ENCODE peak calls at places on chromosomes 13 and 19, in five cellular contexts. One of them, this sample, is unnamed.
A peak's percentile ranks its signal among the peaks of the same experiment; 100 is the strongest.

GRCh38 chr19:38792250-38793111 is 3.5 kb downstream of the LGALS7B start:
- DNase-seq in psoas muscle: peak; percentile 78
- DNase-seq in gastrocnemius medialis: no peak
- DNase-seq in astrocyte of the cerebellum: no peak
- DNase-seq in fibroblast of mammary gland: peak; percentile 18
- DNase-seq in this sample: peak; percentile 65

GRCh38 chr19:38849746-38850230 is at the start of gene HNRNPL:
- DNase-seq in fibroblast of mammary gland: no peak
- DNase-seq in psoas muscle: no peak
- DNase-seq in gastrocnemius medialis: no peak
- DNase-seq in astrocyte of the cerebellum: no peak
- DNase-seq in this sample: peak; percentile 94

GRCh38 chr19:16379521-16380313 is 55.1 kb downstream of the KLF2 start:
- DNase-seq in astrocyte of the cerebellum: no peak
- DNase-seq in psoas muscle: peak; percentile 46
- DNase-seq in fibroblast of mammary gland: no peak
- DNase-seq in gastrocnemius medialis: no peak
- DNase-seq in this sample: no peak

GRCh38 chr13:91520952-91521351 is 122.5 kb downstream of the GPC5 start:
- DNase-seq in psoas muscle: no peak
- DNase-seq in fibroblast of mammary gland: no peak
- DNase-seq in astrocyte of the cerebellum: peak; percentile 22
- DNase-seq in gastrocnemius medialis: no peak
- DNase-seq in this sample: no peak

GRCh38 chr13:112532837-112533745 is 54.9 kb downstream of the TUBGCP3 start:
- DNase-seq in astrocyte of the cerebellum: no peak
- DNase-seq in gastrocnemius medialis: no peak
- DNase-seq in fibroblast of mammary gland: no peak
- DNase-seq in psoas muscle: no peak
- DNase-seq in this sample: no peak

GRCh38 chr13:42396501-42396900 is 124.5 kb downstream of the AKAP11 start:
- DNase-seq in gastrocnemius medialis: no peak
- DNase-seq in astrocyte of the cerebellum: no peak
- DNase-seq in psoas muscle: no peak
- DNase-seq in fibroblast of mammary gland: no peak
- DNase-seq in this sample: no peak

GRCh38 chr13:43113603-43114002 is 90.2 kb downstream of the DNAJC15 start:
- DNase-seq in astrocyte of the cerebellum: no peak
- DNase-seq in psoas muscle: no peak
- DNase-seq in gastrocnemius medialis: no peak
- DNase-seq in fibroblast of mammary gland: no peak
- DNase-seq in this sample: no peak

GRCh38 chr19:13847033-13847899 is 29.7 kb upstream of the NANOS3 start:
- DNase-seq in gastrocnemius medialis: peak; percentile 93
- DNase-seq in astrocyte of the cerebellum: peak; percentile 80
- DNase-seq in psoas muscle: peak; percentile 98
- DNase-seq in fibroblast of mammary gland: peak; percentile 87
- DNase-seq in this sample: peak; percentile 79

GRCh38 chr19:52949422-52949821 is 13.3 kb downstream of the ZNF816 start:
- DNase-seq in psoas muscle: no peak
- DNase-seq in fibroblast of mammary gland: no peak
- DNase-seq in astrocyte of the cerebellum: no peak
- DNase-seq in gastrocnemius medialis: no peak
- DNase-seq in this sample: no peak

GRCh38 chr13:28716511-28716910 is 2.3 kb downstream of the SLC46A3 start:
- DNase-seq in psoas muscle: no peak
- DNase-seq in astrocyte of the cerebellum: no peak
- DNase-seq in fibroblast of mammary gland: peak; percentile 92
- DNase-seq in gastrocnemius medialis: peak; percentile 36
- DNase-seq in this sample: no peak

GRCh38 chr13:41707192-41707858 is 250.0 kb downstream of the RGCC start:
- DNase-seq in gastrocnemius medialis: no peak
- DNase-seq in astrocyte of the cerebellum: no peak
- DNase-seq in fibroblast of mammary gland: peak; percentile 43
- DNase-seq in psoas muscle: no peak
- DNase-seq in this sample: no peak

GRCh38 chr19:55483681-55484361 is 1.2 kb upstream of the NAT14 start:
- DNase-seq in astrocyte of the cerebellum: no peak
- DNase-seq in gastrocnemius medialis: no peak
- DNase-seq in fibroblast of mammary gland: no peak
- DNase-seq in psoas muscle: no peak
- DNase-seq in this sample: no peak

GRCh38 chr13:35469781-35470380 is 6.6 kb downstream of the MAB21L1 start:
- DNase-seq in astrocyte of the cerebellum: no peak
- DNase-seq in gastrocnemius medialis: no peak
- DNase-seq in psoas muscle: no peak
- DNase-seq in fibroblast of mammary gland: no peak
- DNase-seq in this sample: no peak

GRCh38 chr19:16446108-16447014 is 25.4 kb downstream of the EPS15L1 start:
- DNase-seq in astrocyte of the cerebellum: no peak
- DNase-seq in fibroblast of mammary gland: no peak
- DNase-seq in psoas muscle: no peak
- DNase-seq in gastrocnemius medialis: no peak
- DNase-seq in this sample: peak; percentile 65

GRCh38 chr19:33039108-33039599 is 25.5 kb downstream of the RHPN2 start:
- DNase-seq in psoas muscle: no peak
- DNase-seq in gastrocnemius medialis: no peak
- DNase-seq in fibroblast of mammary gland: no peak
- DNase-seq in astrocyte of the cerebellum: no peak
- DNase-seq in this sample: no peak

GRCh38 chr19:15629003-15629880 is 11.5 kb upstream of the CYP4F3 start:
- DNase-seq in gastrocnemius medialis: peak; percentile 17
- DNase-seq in psoas muscle: peak; percentile 85
- DNase-seq in fibroblast of mammary gland: peak; percentile 40
- DNase-seq in astrocyte of the cerebellum: no peak
- DNase-seq in this sample: peak; percentile 84

GRCh38 chr19:51473009-51473707 is 5.2 kb upstream of the CEACAM18 start:
- DNase-seq in astrocyte of the cerebellum: peak; percentile 12
- DNase-seq in fibroblast of mammary gland: peak; percentile 67
- DNase-seq in gastrocnemius medialis: peak; percentile 27
- DNase-seq in psoas muscle: peak; percentile 59
- DNase-seq in this sample: peak; percentile 73

DNA sequence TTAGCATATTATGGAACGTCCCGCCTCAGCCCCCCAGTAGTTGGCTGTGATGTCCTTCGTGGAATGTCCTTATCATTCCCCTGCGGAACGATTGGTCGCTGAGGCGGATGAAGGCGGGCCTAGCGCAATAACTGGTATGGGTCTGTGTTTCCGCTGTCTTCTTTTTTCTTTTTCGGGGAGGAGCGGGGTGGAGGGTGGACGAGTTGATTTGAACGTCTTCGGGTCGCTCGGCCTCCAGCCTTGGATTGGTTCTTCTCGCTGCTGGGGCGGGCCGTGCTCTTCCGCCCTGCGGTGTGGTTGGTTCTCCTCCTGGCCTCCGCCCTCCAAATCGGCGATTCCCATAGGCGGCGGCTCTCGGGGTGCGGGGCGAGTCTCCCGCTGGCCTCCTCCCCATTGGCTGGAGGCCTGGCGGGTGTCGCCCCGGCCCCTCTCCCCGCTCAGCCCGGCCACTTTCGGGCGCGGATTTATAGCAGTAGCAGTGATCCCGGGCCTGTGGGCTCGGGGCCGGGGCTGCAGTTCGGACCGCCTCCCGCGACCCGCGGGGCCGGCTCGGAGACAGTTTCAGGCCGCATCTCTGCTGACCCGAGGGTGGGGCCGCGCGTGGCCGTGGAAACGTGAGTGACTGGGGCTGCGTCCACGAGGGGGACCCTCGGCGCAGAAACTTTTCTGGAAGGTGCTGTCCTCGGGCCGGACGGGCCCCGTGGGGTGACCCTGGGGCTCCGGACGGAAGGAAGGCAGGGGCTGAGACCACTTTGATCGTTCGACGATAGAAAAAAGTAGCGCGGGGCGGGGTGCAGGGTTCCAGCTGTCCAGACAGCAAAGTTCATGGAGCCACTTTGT is 2.1 kb downstream of the ING1 start:
- DNase-seq in astrocyte of the cerebellum: peak; percentile 100
- DNase-seq in gastrocnemius medialis: peak; percentile 99
- DNase-seq in fibroblast of mammary gland: peak; percentile 99
- DNase-seq in psoas muscle: peak; percentile 99
- DNase-seq in this sample: peak; percentile 96
- TF ChIP-seq CTCF in astrocyte of the cerebellum: no peak
- TF ChIP-seq CTCF in gastrocnemius medialis: no peak
- TF ChIP-seq CTCF in fibroblast of mammary gland: no peak
- TF ChIP-seq CTCF in psoas muscle: peak; percentile 21
- TF ChIP-seq CTCF in this sample: no peak

GRCh38 chr13:44317752-44318550 is 55.7 kb upstream of the SERP2 start:
- DNase-seq in fibroblast of mammary gland: peak; percentile 88
- DNase-seq in gastrocnemius medialis: no peak
- DNase-seq in astrocyte of the cerebellum: peak; percentile 62
- DNase-seq in psoas muscle: no peak
- DNase-seq in this sample: no peak
- TF ChIP-seq CTCF in fibroblast of mammary gland: no peak
- TF ChIP-seq CTCF in gastrocnemius medialis: no peak
- TF ChIP-seq CTCF in astrocyte of the cerebellum: no peak
- TF ChIP-seq CTCF in psoas muscle: no peak
- TF ChIP-seq CTCF in this sample: no peak

DNA sequence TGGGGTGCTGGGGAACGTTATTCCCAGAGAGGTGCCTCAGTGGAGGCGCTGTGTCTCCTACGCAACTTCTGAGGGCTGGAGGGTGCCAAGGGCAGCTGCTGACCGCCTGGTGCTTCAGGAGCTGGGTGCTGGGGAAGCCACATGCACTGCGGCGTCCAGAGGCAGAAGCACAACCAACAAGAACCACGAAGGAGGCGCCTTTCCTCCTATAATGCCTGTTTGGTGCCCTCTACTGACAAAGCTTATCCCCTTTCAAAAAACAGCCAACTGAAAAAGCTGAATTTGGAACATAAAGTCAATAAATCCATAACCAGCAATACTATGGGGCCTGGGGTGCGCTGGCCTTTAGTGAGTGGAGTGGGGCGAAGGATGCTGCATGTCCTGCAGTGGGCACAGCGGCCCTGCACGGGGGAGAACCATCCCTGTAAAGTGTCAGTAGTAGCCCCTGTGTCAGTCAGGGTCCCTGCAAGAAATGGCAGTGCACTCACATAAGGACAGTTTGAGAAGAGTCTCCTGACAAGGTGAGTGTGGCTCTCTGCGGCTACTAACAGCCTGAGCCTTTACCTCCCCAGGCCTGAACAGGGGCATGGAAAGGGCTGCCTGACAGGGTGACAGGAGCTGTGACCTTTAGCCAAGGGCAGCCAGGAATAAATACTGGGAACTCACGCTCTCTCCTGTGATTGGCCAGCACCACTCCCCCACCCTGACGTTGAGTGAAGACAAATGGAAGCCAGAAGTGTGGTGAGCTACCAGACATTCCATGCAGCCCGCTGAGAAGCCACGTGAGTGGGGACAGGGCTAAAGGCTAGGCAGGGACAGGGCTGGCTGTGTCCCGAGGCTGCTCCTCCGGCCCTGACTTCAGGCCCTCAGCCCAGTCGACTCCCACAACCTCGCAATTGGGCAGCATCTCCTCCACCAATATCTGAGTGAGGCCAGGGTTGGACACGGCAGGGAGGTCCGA is 4.5 kb upstream of the B3GNT8 start:
- DNase-seq in fibroblast of mammary gland: peak; percentile 48
- DNase-seq in astrocyte of the cerebellum: no peak
- DNase-seq in gastrocnemius medialis: peak; percentile 75
- DNase-seq in psoas muscle: peak; percentile 68
- DNase-seq in this sample: no peak
- TF ChIP-seq CTCF in fibroblast of mammary gland: peak; percentile 41
- TF ChIP-seq CTCF in astrocyte of the cerebellum: peak; percentile 47
- TF ChIP-seq CTCF in gastrocnemius medialis: peak; percentile 14
- TF ChIP-seq CTCF in psoas muscle: peak; percentile 40
- TF ChIP-seq CTCF in this sample: peak; percentile 41

GRCh38 chr19:30662211-30662861 is 290.2 kb downstream of the ZNF536 start:
- DNase-seq in psoas muscle: no peak
- DNase-seq in gastrocnemius medialis: no peak
- DNase-seq in fibroblast of mammary gland: no peak
- DNase-seq in astrocyte of the cerebellum: peak; percentile 19
- DNase-seq in this sample: no peak

GRCh38 chr19:30666301-30666803 is 294.2 kb downstream of the ZNF536 start:
- DNase-seq in gastrocnemius medialis: no peak
- DNase-seq in psoas muscle: peak; percentile 64
- DNase-seq in astrocyte of the cerebellum: no peak
- DNase-seq in fibroblast of mammary gland: peak; percentile 20
- DNase-seq in this sample: peak; percentile 58

GRCh38 chr19:30667227-30667626 is 295.0 kb downstream of the ZNF536 start:
- DNase-seq in psoas muscle: no peak
- DNase-seq in gastrocnemius medialis: no peak
- DNase-seq in fibroblast of mammary gland: no peak
- DNase-seq in astrocyte of the cerebellum: no peak
- DNase-seq in this sample: no peak

GRCh38 chr19:30665449-30665848 is 293.3 kb downstream of the ZNF536 start:
- DNase-seq in gastrocnemius medialis: no peak
- DNase-seq in psoas muscle: no peak
- DNase-seq in astrocyte of the cerebellum: no peak
- DNase-seq in fibroblast of mammary gland: no peak
- DNase-seq in this sample: no peak

DNA sequence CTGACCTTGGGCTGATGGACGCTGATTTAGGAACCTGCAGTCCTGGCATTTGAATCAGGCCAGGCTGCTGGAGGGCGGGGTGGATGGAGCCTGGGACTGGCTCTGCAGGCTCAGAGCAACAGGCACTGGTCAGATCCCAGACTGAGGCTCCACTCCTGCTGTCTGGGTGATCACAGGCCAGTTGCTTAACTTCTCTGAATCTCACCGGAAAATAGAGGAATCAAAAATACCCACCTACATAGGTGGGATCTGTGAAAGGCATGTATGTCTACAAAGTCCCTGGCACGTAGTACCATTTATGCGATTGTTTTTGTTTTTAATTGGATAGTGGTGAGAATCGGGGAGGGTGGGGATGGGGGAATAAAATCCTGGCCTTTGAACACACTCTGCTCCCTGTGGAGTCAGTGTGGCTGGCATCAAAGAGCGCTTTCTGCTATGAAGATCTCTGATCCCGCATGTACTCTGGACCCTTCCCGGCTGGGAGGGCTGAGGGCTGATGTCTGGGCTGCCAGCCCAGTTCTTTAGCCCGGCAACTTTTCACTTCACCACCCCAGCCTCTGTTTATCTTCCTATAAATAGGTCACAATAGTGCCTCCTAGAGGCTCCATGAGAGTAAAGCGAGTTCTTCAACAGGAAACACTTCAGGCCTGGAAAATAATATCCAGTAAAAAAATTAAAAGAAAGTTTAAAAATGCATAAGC is 292.3 kb downstream of the ZNF536 start:
- DNase-seq in astrocyte of the cerebellum: no peak
- DNase-seq in gastrocnemius medialis: peak; percentile 62
- DNase-seq in fibroblast of mammary gland: peak; percentile 19
- DNase-seq in psoas muscle: no peak
- DNase-seq in this sample: no peak
- TF ChIP-seq CTCF in astrocyte of the cerebellum: peak; percentile 49
- TF ChIP-seq CTCF in gastrocnemius medialis: no peak
- TF ChIP-seq CTCF in fibroblast of mammary gland: peak; percentile 30
- TF ChIP-seq CTCF in psoas muscle: no peak
- TF ChIP-seq CTCF in this sample: no peak

DNA sequence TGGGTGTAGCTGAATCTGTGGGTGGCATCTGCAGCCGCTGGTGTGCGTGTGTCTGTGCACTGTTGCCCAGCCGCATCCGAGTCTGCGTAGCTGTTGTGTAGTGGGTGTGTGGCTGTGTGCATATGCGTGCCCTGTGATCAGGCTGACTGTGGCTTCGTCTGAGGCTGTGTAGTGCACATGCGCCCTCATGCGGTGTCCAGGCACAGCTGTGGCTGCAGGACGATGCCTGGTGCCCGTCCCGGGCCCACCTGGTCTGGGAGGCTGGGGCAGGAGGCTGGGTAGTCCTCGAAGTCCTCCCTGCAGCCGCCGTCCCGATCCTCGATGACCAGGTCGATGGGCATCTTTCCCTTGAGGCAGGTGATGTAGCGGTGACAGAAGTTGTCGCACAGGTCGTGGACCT is 4.9 kb downstream of the MEIS3 start:
- DNase-seq in fibroblast of mammary gland: no peak
- DNase-seq in gastrocnemius medialis: no peak
- DNase-seq in psoas muscle: no peak
- DNase-seq in astrocyte of the cerebellum: no peak
- DNase-seq in this sample: no peak
- TF ChIP-seq CTCF in fibroblast of mammary gland: no peak
- TF ChIP-seq CTCF in gastrocnemius medialis: no peak
- TF ChIP-seq CTCF in psoas muscle: no peak
- TF ChIP-seq CTCF in astrocyte of the cerebellum: peak; percentile 17
- TF ChIP-seq CTCF in this sample: peak; percentile 23